ENCODE peak calls at places on chromosomes 6 and 20, in six cellular contexts. M is fibroblast of mammary gland; L is Calu3; F is fibroblast of lung; A is activated CD4-positive, alpha-beta T cell treated with anti-CD3 and anti-CD28 coated beads, Interleukin-2, amount 50 U/mL, for 4 hours; O is GOT3. K is an unnamed sample.

GRCh38 chr20:36936341-36936740 is 15.2 kb downstream of the SAMHD1 start:
- DNase-seq in M (no peak), L (no peak), F (no peak), A (no peak), O (no peak), K (no peak)

GRCh38 chr20:1810926-1811620 is 84.1 kb upstream of the SIRPA start:
- DNase-seq in M (peak), L (no peak), F (peak), A (no peak), O (no peak), K (no peak)

GRCh38 chr6:151413372-151414145 is 22.2 kb upstream of the ZBTB2 start:
- DNase-seq in M (no peak), L (no peak), F (no peak), A (peak), O (no peak), K (no peak)

GRCh38 chr20:43188861-43189613 is 669 bp downstream of the PTPRT start:
- DNase-seq in M (no peak), L (no peak), F (no peak), A (no peak), O (no peak), K (no peak)

GRCh38 chr6:148251891-148252290 is 90.7 kb upstream of the SASH1 start:
- DNase-seq in M (no peak), L (no peak), F (no peak), A (no peak), O (no peak), K (no peak)

GRCh38 chr6:159169557-159170332 is 545 bp downstream of the FNDC1 start:
- DNase-seq in M (peak), L (peak), F (peak), A (peak), O (peak), K (no peak)

GRCh38 chr6:145310116-145310515 is 425.2 kb downstream of the EPM2A start:
- DNase-seq in M (peak), L (no peak), F (peak), A (no peak), O (no peak), K (no peak)

GRCh38 chr6:81981812-81982211 is 229.3 kb upstream of the TENT5A start:
- DNase-seq in M (peak), L (peak), F (peak), A (no peak), O (no peak), K (no peak)

GRCh38 chr6:89611666-89612065 is 26.9 kb downstream of the LYRM2 start:
- DNase-seq in M (peak), L (no peak), F (no peak), A (no peak), O (no peak), K (no peak)

GRCh38 chr6:169920359-169921020 is 169.1 kb downstream of the ERMARD start:
- DNase-seq in M (no peak), L (no peak), F (no peak), A (no peak), O (no peak), K (no peak)

GRCh38 chr6:142929751-142930358 is 15.1 kb downstream of the HIVEP2 start:
- DNase-seq in M (peak), L (no peak), F (no peak), A (no peak), O (no peak), K (no peak)

GRCh38 chr6:146914563-146915483 is 289.4 kb upstream of the STXBP5 start:
- DNase-seq in M (peak), L (peak), F (peak), A (no peak), O (peak), K (no peak)

GRCh38 chr6:125850361-125850760 is 59.6 kb downstream of the NCOA7 start:
- DNase-seq in M (no peak), L (no peak), F (no peak), A (no peak), O (no peak), K (no peak)

GRCh38 chr6:85490516-85491248 is 40.8 kb downstream of the NT5E start:
- DNase-seq in M (peak), L (peak), F (peak), A (no peak), O (no peak), K (no peak)

GRCh38 chr20:25073544-25073943 is 8.4 kb downstream of the VSX1 start:
- DNase-seq in M (no peak), L (no peak), F (no peak), A (no peak), O (no peak), K (no peak)

GRCh38 chr6:92052513-92052912 is 1366.8 kb downstream of the EPHA7 start:
- DNase-seq in M (no peak), L (no peak), F (no peak), A (no peak), O (no peak), K (no peak)

GRCh38 chr6:150391890-150392289 is 23.1 kb downstream of the IYD start:
- DNase-seq in M (peak), L (no peak), F (no peak), A (no peak), O (no peak), K (no peak)

GRCh38 chr6:169868458-169868857 is 117.0 kb downstream of the ERMARD start:
- DNase-seq in M (no peak), L (no peak), F (no peak), A (peak), O (no peak), K (no peak)

GRCh38 chr20:63064745-63065711 is 58.3 kb upstream of the BHLHE23 start:
- DNase-seq in M (no peak), L (no peak), F (no peak), A (no peak), O (no peak), K (no peak)

GRCh38 chr20:63056236-63057132 is 49.7 kb upstream of the BHLHE23 start:
- DNase-seq in M (no peak), L (peak), F (no peak), A (peak), O (no peak), K (peak)